ENCODE peak calls at places on chromosome 2, in four cellular contexts. R, N, V and S are unnamed samples.

GRCh38 chr2:219624565-219624964 is 2.9 kb upstream of the SLC4A3 start:
- DNase-seq in R (no peak), N (no peak), V (no peak), S (no peak)

GRCh38 chr2:1859671-1860450 is 115.5 kb upstream of the PXDN start:
- DNase-seq in R (no peak), N (no peak), V (no peak), S (no peak)

GRCh38 chr2:112674229-112674628 is 28.5 kb downstream of the SLC20A1 start:
- DNase-seq in R (no peak), N (no peak), V (no peak), S (no peak)

GRCh38 chr2:113818382-113818951 is 62.0 kb upstream of the SLC35F5 start:
- DNase-seq in R (peak; percentile 20), N (peak; percentile 51), V (peak; percentile 77), S (peak; percentile 12)

GRCh38 chr2:10517351-10518043 is 69.4 kb upstream of the ODC1 start:
- DNase-seq in R (no peak), N (no peak), V (no peak), S (no peak)

GRCh38 chr2:29660216-29660615 is 261.2 kb downstream of the ALK start:
- DNase-seq in R (no peak), N (no peak), V (no peak), S (no peak)

GRCh38 chr2:7915302-7916200 is 766.3 kb upstream of the ID2 start:
- DNase-seq in R (no peak), N (no peak), V (no peak), S (no peak)

GRCh38 chr2:125559186-125559585 is 1096.8 kb upstream of the GYPC start:
- DNase-seq in R (no peak), N (no peak), V (no peak), S (no peak)

GRCh38 chr2:189350515-189351209 is 90.6 kb upstream of the WDR75 start:
- DNase-seq in R (no peak), N (no peak), V (no peak), S (no peak)

GRCh38 chr2:26650713-26651457 is 9.7 kb upstream of the CIB4 start:
- DNase-seq in R (no peak), N (no peak), V (no peak), S (no peak)

GRCh38 chr2:28590496-28591301 is 94.8 kb downstream of the PLB1 start:
- DNase-seq in R (no peak), N (no peak), V (no peak), S (no peak)

GRCh38 chr2:100643906-100644501 is 81.2 kb downstream of the PDCL3 start:
- DNase-seq in R (no peak), N (no peak), V (no peak), S (no peak)

GRCh38 chr2:9638532-9638931 is 7.7 kb upstream of the YWHAQ start:
- DNase-seq in R (no peak), N (peak; percentile 91), V (peak; percentile 62), S (peak; percentile 60)

GRCh38 chr2:142825861-142826260 is 51.6 kb upstream of the KYNU start:
- DNase-seq in R (no peak), N (no peak), V (no peak), S (no peak)

GRCh38 chr2:134289225-134289624 is 35.4 kb downstream of the MGAT5 start:
- DNase-seq in R (no peak), N (no peak), V (no peak), S (no peak)

GRCh38 chr2:111919794-111920608 is 21.6 kb downstream of the MERTK start:
- DNase-seq in R (no peak), N (no peak), V (peak; percentile 94), S (no peak)

GRCh38 chr2:172012688-172013358 is 13.1 kb downstream of the METAP1D start:
- DNase-seq in R (peak; percentile 18), N (no peak), V (peak; percentile 33), S (no peak)

GRCh38 chr2:45001629-45002385 is 7.4 kb downstream of the SIX2 start:
- DNase-seq in R (peak; percentile 61), N (no peak), V (no peak), S (no peak)

GRCh38 chr2:233032551-233033320 is at the start of gene NEU2:
- DNase-seq in R (no peak), N (no peak), V (no peak), S (no peak)

GRCh38 chr2:47344890-47345583 is 57.9 kb upstream of the MSH2 start:
- DNase-seq in R (peak; percentile 95), N (peak; percentile 78), V (peak; percentile 100), S (peak; percentile 95)

GRCh38 chr2:18137096-18137495 is 258.6 kb downstream of the KCNS3 start:
- DNase-seq in R (no peak), N (no peak), V (no peak), S (no peak)

GRCh38 chr2:43030551-43031025 is 195.8 kb downstream of the ZFP36L2 start:
- DNase-seq in R (no peak), N (no peak), V (no peak), S (no peak)

GRCh38 chr2:234450431-234451095 is 46.3 kb downstream of the ARL4C start:
- DNase-seq in R (no peak), N (no peak), V (no peak), S (no peak)

GRCh38 chr2:45009928-45010705 is 865 bp upstream of the SIX2 start:
- DNase-seq in R (peak; percentile 73), N (no peak), V (no peak), S (peak; percentile 85)

GRCh38 chr2:234964631-234965461 is 13.0 kb downstream of the SH3BP4 start:
- DNase-seq in R (no peak), N (no peak), V (no peak), S (peak; percentile 80)

GRCh38 chr2:127388423-127389164 is 819 bp upstream of the MAP3K2 start:
- DNase-seq in R (no peak), N (no peak), V (no peak), S (no peak)

GRCh38 chr2:160324161-160324768 is 124.2 kb upstream of the ITGB6 start:
- DNase-seq in R (peak; percentile 51), N (peak; percentile 23), V (peak; percentile 34), S (peak; percentile 39)

GRCh38 chr2:189261431-189261841 is 81.9 kb upstream of the COL5A2 start:
- DNase-seq in R (no peak), N (no peak), V (no peak), S (no peak)

GRCh38 chr2:20333738-20334137 is 16.9 kb downstream of the PUM2 start:
- DNase-seq in R (no peak), N (no peak), V (no peak), S (no peak)

GRCh38 chr2:183123117-183123958 is 905 bp upstream of the NUP35 start:
- DNase-seq in R (no peak), N (no peak), V (no peak), S (peak; percentile 21)

GRCh38 chr2:75424936-75425619 is 135.7 kb downstream of the EVA1A start:
- DNase-seq in R (peak; percentile 30), N (no peak), V (peak; percentile 15), S (no peak)

GRCh38 chr2:16615687-16616615 is 49.7 kb downstream of the CYRIA start:
- DNase-seq in R (peak; percentile 46), N (no peak), V (no peak), S (no peak)

GRCh38 chr2:126244937-126245336 is 411.0 kb upstream of the GYPC start:
- DNase-seq in R (peak; percentile 63), N (peak; percentile 59), V (peak; percentile 61), S (peak; percentile 32)

GRCh38 chr2:228901531-228901930 is 369.6 kb downstream of the PID1 start:
- DNase-seq in R (no peak), N (no peak), V (no peak), S (no peak)

GRCh38 chr2:168734199-168734746 is 68.2 kb upstream of the NOSTRIN start:
- DNase-seq in R (no peak), N (no peak), V (no peak), S (no peak)

GRCh38 chr2:224210495-224211472 is 171.7 kb upstream of the SERPINE2 start:
- DNase-seq in R (no peak), N (no peak), V (no peak), S (peak; percentile 16)

GRCh38 chr2:134348239-134348638 is 94.4 kb downstream of the MGAT5 start:
- DNase-seq in R (no peak), N (no peak), V (no peak), S (no peak)

GRCh38 chr2:191303349-191304005 is 58.3 kb downstream of the MYO1B start:
- DNase-seq in R (no peak), N (no peak), V (peak; percentile 18), S (no peak)

GRCh38 chr2:191301971-191302370 is 56.8 kb downstream of the MYO1B start:
- DNase-seq in R (no peak), N (no peak), V (no peak), S (no peak)

GRCh38 chr2:191308026-191308425 is 62.8 kb downstream of the MYO1B start:
- DNase-seq in R (no peak), N (no peak), V (no peak), S (no peak)

GRCh38 chr2:191302459-191303155 is 57.4 kb downstream of the MYO1B start:
- DNase-seq in R (no peak), N (no peak), V (peak; percentile 58), S (peak; percentile 11)

DNA sequence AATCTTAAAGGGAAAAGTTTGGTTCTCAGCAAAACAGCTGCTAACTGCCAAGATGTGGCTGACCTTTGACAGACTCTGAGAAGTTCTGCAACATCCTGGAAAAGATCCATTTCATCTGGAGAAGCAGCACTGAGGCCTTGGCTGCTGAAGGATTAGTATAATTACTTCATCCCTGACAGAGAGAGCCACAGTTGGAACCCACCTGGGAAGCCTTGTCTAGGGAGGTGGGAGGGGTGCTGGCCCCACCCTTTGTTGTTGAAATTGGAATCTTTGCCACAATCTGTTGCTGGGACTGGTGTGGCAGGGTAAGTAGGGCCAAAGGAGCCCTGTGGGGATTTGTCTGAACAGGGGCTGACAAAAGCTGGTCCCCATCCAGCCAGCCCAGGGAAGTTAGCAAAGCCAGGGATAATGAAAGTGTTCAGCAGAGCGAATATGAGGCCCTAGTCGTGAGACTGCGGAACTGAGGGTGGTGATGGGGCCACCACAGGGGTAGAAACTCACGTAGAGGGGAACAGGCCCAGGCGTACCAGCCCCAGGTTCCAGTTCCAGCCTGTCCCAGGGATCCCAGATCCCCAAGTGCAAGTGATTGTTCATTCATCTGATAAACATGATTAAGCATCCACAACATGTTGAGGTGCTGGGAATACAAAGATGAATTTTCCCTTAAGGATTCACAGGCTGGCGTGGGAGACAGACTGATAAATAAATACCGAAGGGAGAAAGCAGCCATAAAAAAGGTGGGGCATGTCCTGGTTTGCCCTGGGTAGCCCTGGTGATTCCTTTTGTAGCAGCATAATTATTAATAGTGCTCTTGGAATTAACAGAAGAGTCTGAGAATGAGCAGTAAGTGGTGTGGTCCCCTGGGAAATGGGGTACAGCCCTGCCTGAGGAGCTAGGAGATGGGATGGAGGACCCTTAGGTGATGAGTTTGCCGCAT is 60.0 kb downstream of the MYO1B start:
- DNase-seq in R (no peak), N (no peak), V (no peak), S (no peak)
- TF ChIP-seq FOXJ3 in R (no peak), N (no peak), V (no peak), S (no peak)

GRCh38 chr2:39732492-39732891 is 46.6 kb downstream of the THUMPD2 start:
- DNase-seq in R (no peak), N (no peak), V (no peak), S (no peak)
- TF ChIP-seq FOXJ3 in R (no peak), N (no peak), V (no peak), S (no peak)

GRCh38 chr2:85852979-85853498 is 35.8 kb downstream of the ST3GAL5 start:
- DNase-seq in R (no peak), N (no peak), V (no peak), S (peak; percentile 50)
- TF ChIP-seq FOXJ3 in R (no peak), N (no peak), V (no peak), S (no peak)

GRCh38 chr2:207133862-207134519 is 31.8 kb downstream of the KLF7 start:
- DNase-seq in R (no peak), N (no peak), V (no peak), S (no peak)
- TF ChIP-seq FOXJ3 in R (no peak), N (no peak), V (no peak), S (no peak)